ENCODE peak calls at places on chromosomes 7 and 10, in five cellular contexts. One of them, this sample, is unnamed.

GRCh38 chr10:35336921-35337741 is 822 bp downstream of the CCNY start:
- DNase-seq in PC-9: no peak
- DNase-seq in neural progenitor cell: peak; percentile 70
- DNase-seq in HCT116: no peak
- DNase-seq in IMR-90: no peak
- DNase-seq in this sample: peak; percentile 86

GRCh38 chr10:132884041-132884440 is 58.3 kb downstream of the CFAP46 start:
- DNase-seq in HCT116: no peak
- DNase-seq in neural progenitor cell: no peak
- DNase-seq in IMR-90: no peak
- DNase-seq in PC-9: no peak
- DNase-seq in this sample: peak; percentile 31

GRCh38 chr10:88491314-88491713 is 91.8 kb downstream of the RNLS start:
- DNase-seq in neural progenitor cell: no peak
- DNase-seq in HCT116: no peak
- DNase-seq in PC-9: no peak
- DNase-seq in IMR-90: no peak
- DNase-seq in this sample: no peak

GRCh38 chr7:55546826-55547225 is 25.5 kb downstream of the VOPP1 start:
- DNase-seq in PC-9: peak; percentile 100
- DNase-seq in neural progenitor cell: no peak
- DNase-seq in HCT116: peak; percentile 51
- DNase-seq in IMR-90: peak; percentile 79
- DNase-seq in this sample: peak; percentile 92

GRCh38 chr10:9786576-9786975 is 1231.1 kb upstream of the CELF2 start:
- DNase-seq in IMR-90: peak; percentile 77
- DNase-seq in neural progenitor cell: no peak
- DNase-seq in HCT116: no peak
- DNase-seq in PC-9: no peak
- DNase-seq in this sample: peak; percentile 46

GRCh38 chr10:76303682-76304316 is 872.4 kb downstream of the LRMDA start:
- DNase-seq in neural progenitor cell: peak; percentile 91
- DNase-seq in PC-9: no peak
- DNase-seq in HCT116: peak; percentile 28
- DNase-seq in IMR-90: peak; percentile 71
- DNase-seq in this sample: peak; percentile 74

GRCh38 chr7:54904130-54904529 is 114.7 kb upstream of the EGFR start:
- DNase-seq in PC-9: no peak
- DNase-seq in IMR-90: peak; percentile 97
- DNase-seq in HCT116: no peak
- DNase-seq in neural progenitor cell: no peak
- DNase-seq in this sample: peak; percentile 82

GRCh38 chr7:71308105-71308504 is 176.2 kb downstream of the GALNT17 start:
- DNase-seq in neural progenitor cell: peak; percentile 39
- DNase-seq in PC-9: no peak
- DNase-seq in HCT116: no peak
- DNase-seq in IMR-90: no peak
- DNase-seq in this sample: no peak

GRCh38 chr7:12674861-12675260 is 12.6 kb upstream of the ARL4A start:
- DNase-seq in neural progenitor cell: peak; percentile 41
- DNase-seq in PC-9: no peak
- DNase-seq in IMR-90: peak; percentile 61
- DNase-seq in HCT116: no peak
- DNase-seq in this sample: peak; percentile 47

GRCh38 chr7:44867073-44867990 is 18.0 kb downstream of the PURB start:
- DNase-seq in HCT116: peak; percentile 19
- DNase-seq in IMR-90: peak; percentile 91
- DNase-seq in neural progenitor cell: no peak
- DNase-seq in PC-9: peak; percentile 80
- DNase-seq in this sample: peak; percentile 93

GRCh38 chr7:34165927-34166550 is 260.7 kb downstream of the BMPER start:
- DNase-seq in PC-9: no peak
- DNase-seq in IMR-90: peak; percentile 60
- DNase-seq in HCT116: peak; percentile 7
- DNase-seq in neural progenitor cell: peak; percentile 40
- DNase-seq in this sample: no peak

GRCh38 chr7:159144756-159145543 is at the start of gene VIPR2:
- DNase-seq in IMR-90: no peak
- DNase-seq in neural progenitor cell: peak; percentile 57
- DNase-seq in HCT116: no peak
- DNase-seq in PC-9: no peak
- DNase-seq in this sample: no peak

GRCh38 chr7:66140924-66141323 is 26.3 kb downstream of the CRCP start:
- DNase-seq in neural progenitor cell: peak; percentile 51
- DNase-seq in IMR-90: peak; percentile 84
- DNase-seq in PC-9: no peak
- DNase-seq in HCT116: no peak
- DNase-seq in this sample: no peak

GRCh38 chr7:77649950-77650349 is 46.3 kb upstream of the RSBN1L start:
- DNase-seq in HCT116: no peak
- DNase-seq in PC-9: no peak
- DNase-seq in neural progenitor cell: no peak
- DNase-seq in IMR-90: peak; percentile 81
- DNase-seq in this sample: peak; percentile 80

GRCh38 chr10:6838118-6838517 is 258.0 kb upstream of the PRKCQ start:
- DNase-seq in neural progenitor cell: no peak
- DNase-seq in HCT116: no peak
- DNase-seq in IMR-90: no peak
- DNase-seq in PC-9: no peak
- DNase-seq in this sample: no peak

GRCh38 chr10:20956843-20957242 is 59.7 kb upstream of the NEBL start:
- DNase-seq in neural progenitor cell: no peak
- DNase-seq in IMR-90: no peak
- DNase-seq in PC-9: no peak
- DNase-seq in HCT116: no peak
- DNase-seq in this sample: no peak

GRCh38 chr7:101547022-101547915 is 81.8 kb downstream of the MYL10 start:
- DNase-seq in IMR-90: no peak
- DNase-seq in neural progenitor cell: no peak
- DNase-seq in PC-9: no peak
- DNase-seq in HCT116: no peak
- DNase-seq in this sample: peak; percentile 54

GRCh38 chr7:32539366-32539765 is 44.1 kb downstream of the AVL9 start:
- DNase-seq in IMR-90: no peak
- DNase-seq in neural progenitor cell: no peak
- DNase-seq in HCT116: no peak
- DNase-seq in PC-9: no peak
- DNase-seq in this sample: no peak

GRCh38 chr7:12764355-12765000 is 77.0 kb downstream of the ARL4A start:
- DNase-seq in IMR-90: peak; percentile 20
- DNase-seq in PC-9: no peak
- DNase-seq in HCT116: no peak
- DNase-seq in neural progenitor cell: peak; percentile 5
- DNase-seq in this sample: no peak

GRCh38 chr10:32054087-32054486 is 2.1 kb downstream of the KIF5B start:
- DNase-seq in neural progenitor cell: peak; percentile 43
- DNase-seq in HCT116: no peak
- DNase-seq in IMR-90: peak; percentile 87
- DNase-seq in PC-9: no peak
- DNase-seq in this sample: peak; percentile 72

GRCh38 chr7:75881436-75882095 is 2.7 kb downstream of the RHBDD2 start:
- DNase-seq in HCT116: no peak
- DNase-seq in neural progenitor cell: peak; percentile 78
- DNase-seq in PC-9: no peak
- DNase-seq in IMR-90: no peak
- DNase-seq in this sample: peak; percentile 32

GRCh38 chr7:116315293-116315692 is 105.0 kb downstream of the TES start:
- DNase-seq in HCT116: no peak
- DNase-seq in IMR-90: peak; percentile 68
- DNase-seq in PC-9: no peak
- DNase-seq in neural progenitor cell: peak; percentile 4
- DNase-seq in this sample: peak; percentile 54

GRCh38 chr10:130580975-130581374 is 444.8 kb downstream of the GLRX3 start:
- DNase-seq in IMR-90: no peak
- DNase-seq in PC-9: no peak
- DNase-seq in neural progenitor cell: no peak
- DNase-seq in HCT116: no peak
- DNase-seq in this sample: no peak

GRCh38 chr7:82264752-82265305 is 178.7 kb downstream of the CACNA2D1 start:
- DNase-seq in neural progenitor cell: no peak
- DNase-seq in PC-9: no peak
- DNase-seq in IMR-90: no peak
- DNase-seq in HCT116: no peak
- DNase-seq in this sample: no peak

GRCh38 chr7:28237368-28237767 is 56.8 kb upstream of the JAZF1 start:
- DNase-seq in PC-9: peak; percentile 26
- DNase-seq in IMR-90: no peak
- DNase-seq in HCT116: no peak
- DNase-seq in neural progenitor cell: no peak
- DNase-seq in this sample: peak; percentile 31

GRCh38 chr10:101121661-101122045 is 9.4 kb upstream of the TLX1 start:
- DNase-seq in neural progenitor cell: no peak
- DNase-seq in HCT116: no peak
- DNase-seq in PC-9: no peak
- DNase-seq in IMR-90: no peak
- DNase-seq in this sample: peak; percentile 76

GRCh38 chr7:54837761-54838539 is 78.9 kb upstream of the SEC61G start:
- DNase-seq in HCT116: no peak
- DNase-seq in PC-9: peak; percentile 72
- DNase-seq in IMR-90: no peak
- DNase-seq in neural progenitor cell: no peak
- DNase-seq in this sample: no peak

GRCh38 chr7:130909161-130909836 is 175.3 kb upstream of the KLF14 start:
- DNase-seq in HCT116: no peak
- DNase-seq in IMR-90: no peak
- DNase-seq in PC-9: no peak
- DNase-seq in neural progenitor cell: no peak
- DNase-seq in this sample: no peak

GRCh38 chr10:74824184-74825032 is 2.0 kb upstream of the KAT6B start:
- DNase-seq in HCT116: no peak
- DNase-seq in PC-9: no peak
- DNase-seq in IMR-90: no peak
- DNase-seq in neural progenitor cell: peak; percentile 34
- DNase-seq in this sample: no peak
- H2AFZ ChIP-seq in HCT116: no peak overlapping the region
- H2AFZ ChIP-seq in PC-9: peak overlapping the region; percentile 94
- H2AFZ ChIP-seq in IMR-90: peak overlapping the region; percentile 92
- H2AFZ ChIP-seq in neural progenitor cell: peak overlapping the region; percentile 52
- H2AFZ ChIP-seq in this sample: peak overlapping the region; percentile 95

DNA sequence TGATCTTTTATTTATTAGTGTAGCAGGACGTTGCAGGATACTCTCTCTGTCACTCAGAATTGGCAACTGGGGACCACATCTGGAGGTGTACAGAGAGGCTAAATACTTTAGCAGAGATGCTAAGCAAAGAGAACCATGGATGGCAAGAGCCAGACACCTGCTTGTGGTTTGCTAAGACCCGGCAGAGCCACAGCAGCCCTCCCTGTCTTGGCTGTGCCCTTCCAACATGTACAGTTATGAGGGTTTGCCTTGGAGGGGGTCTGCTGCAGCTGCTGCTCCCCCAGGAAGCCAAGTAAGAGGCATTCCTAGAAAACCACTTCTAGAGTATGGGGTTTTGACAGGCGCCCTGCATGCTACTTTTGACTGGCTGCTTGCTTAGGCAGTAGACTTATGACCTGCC is 5.1 kb downstream of the NPVF start:
- DNase-seq in PC-9: no peak
- DNase-seq in neural progenitor cell: no peak
- DNase-seq in IMR-90: no peak
- DNase-seq in HCT116: no peak
- DNase-seq in this sample: no peak
- H3K4me2 ChIP-seq in PC-9: no peak overlapping the region
- H3K4me2 ChIP-seq in neural progenitor cell: no peak overlapping the region
- H3K4me2 ChIP-seq in IMR-90: no peak overlapping the region
- H3K4me2 ChIP-seq in HCT116: no peak overlapping the region
- H3K4me2 ChIP-seq in this sample: no peak overlapping the region

GRCh38 chr7:157335256-157335655 is 1.5 kb upstream of the DNAJB6 start:
- DNase-seq in neural progenitor cell: no peak
- DNase-seq in IMR-90: no peak
- DNase-seq in HCT116: no peak
- DNase-seq in PC-9: no peak
- DNase-seq in this sample: no peak

GRCh38 chr7:157329447-157329846 is 7.4 kb upstream of the DNAJB6 start:
- DNase-seq in PC-9: no peak
- DNase-seq in IMR-90: no peak
- DNase-seq in HCT116: no peak
- DNase-seq in neural progenitor cell: no peak
- DNase-seq in this sample: no peak
- H2AFZ ChIP-seq in PC-9: no peak overlapping the region
- H2AFZ ChIP-seq in IMR-90: peak overlapping the region; percentile 81
- H2AFZ ChIP-seq in HCT116: no peak overlapping the region
- H2AFZ ChIP-seq in neural progenitor cell: no peak overlapping the region
- H2AFZ ChIP-seq in this sample: no peak overlapping the region

DNA sequence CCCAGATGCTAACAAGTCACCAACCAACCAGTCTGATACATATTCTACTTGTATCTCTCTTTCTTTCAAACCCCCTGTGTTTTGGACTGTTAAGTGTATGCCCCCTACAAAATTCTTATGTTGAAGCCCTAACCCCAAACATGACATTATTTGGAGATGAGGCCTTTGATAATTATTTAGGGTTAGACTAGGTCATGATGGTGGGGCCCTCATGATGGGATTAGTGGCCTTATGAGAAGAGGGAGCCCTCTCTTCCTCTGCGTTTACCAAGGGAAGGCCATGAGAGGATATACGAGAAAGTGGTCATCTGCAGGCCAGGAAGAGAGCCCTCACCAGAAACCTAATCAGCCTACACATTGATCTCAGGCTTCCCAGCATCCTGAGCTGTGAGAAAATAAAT is 2.5 kb downstream of the RAPGEF5 start:
- DNase-seq in HCT116: no peak
- DNase-seq in IMR-90: no peak
- DNase-seq in PC-9: no peak
- DNase-seq in neural progenitor cell: no peak
- DNase-seq in this sample: no peak
- H3K4me2 ChIP-seq in HCT116: no peak overlapping the region
- H3K4me2 ChIP-seq in IMR-90: no peak overlapping the region
- H3K4me2 ChIP-seq in PC-9: no peak overlapping the region
- H3K4me2 ChIP-seq in neural progenitor cell: no peak overlapping the region
- H3K4me2 ChIP-seq in this sample: no peak overlapping the region

GRCh38 chr7:24992314-24992713 is 12.3 kb upstream of the OSBPL3 start:
- DNase-seq in HCT116: no peak
- DNase-seq in IMR-90: no peak
- DNase-seq in PC-9: peak; percentile 21
- DNase-seq in neural progenitor cell: no peak
- DNase-seq in this sample: no peak

GRCh38 chr7:24991333-24991732 is 11.4 kb upstream of the OSBPL3 start:
- DNase-seq in IMR-90: no peak
- DNase-seq in HCT116: no peak
- DNase-seq in neural progenitor cell: no peak
- DNase-seq in PC-9: peak; percentile 18
- DNase-seq in this sample: no peak

DNA sequence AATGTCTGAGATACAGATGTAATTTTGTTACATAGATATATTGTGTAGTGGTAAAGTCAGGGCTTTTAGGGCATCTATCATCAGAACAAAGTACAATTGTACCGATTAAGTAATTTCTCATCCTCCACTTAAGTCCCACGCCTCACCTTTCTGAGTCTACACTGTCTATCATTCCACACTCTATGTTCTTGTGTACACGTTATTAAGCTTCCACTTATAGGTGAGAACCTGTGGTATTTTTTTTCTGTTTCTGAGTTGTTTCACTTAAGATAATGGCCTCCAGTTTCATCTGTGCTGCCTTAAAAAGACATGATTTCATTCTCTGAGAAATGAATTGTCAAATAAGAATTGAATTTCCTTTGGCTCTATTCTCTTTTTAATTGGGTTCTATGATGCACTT is 15.5 kb upstream of the OSBPL3 start:
- DNase-seq in IMR-90: no peak
- DNase-seq in PC-9: peak; percentile 19
- DNase-seq in neural progenitor cell: no peak
- DNase-seq in HCT116: no peak
- DNase-seq in this sample: no peak
- H2AFZ ChIP-seq in IMR-90: no peak overlapping the region
- H2AFZ ChIP-seq in PC-9: no peak overlapping the region
- H2AFZ ChIP-seq in neural progenitor cell: no peak overlapping the region
- H2AFZ ChIP-seq in HCT116: no peak overlapping the region
- H2AFZ ChIP-seq in this sample: no peak overlapping the region

GRCh38 chr7:1555813-1556540 is at the start of gene TMEM184A:
- DNase-seq in HCT116: peak; percentile 89
- DNase-seq in PC-9: peak; percentile 98
- DNase-seq in neural progenitor cell: peak; percentile 69
- DNase-seq in IMR-90: no peak
- DNase-seq in this sample: peak; percentile 91
- H3K4me2 ChIP-seq in HCT116: peak within 1 kb of the TSS; percentile 98
- H3K4me2 ChIP-seq in PC-9: peak within 1 kb of the TSS; percentile 94
- H3K4me2 ChIP-seq in neural progenitor cell: no peak within 1 kb of the TSS
- H3K4me2 ChIP-seq in IMR-90: peak within 1 kb of the TSS; percentile 56
- H3K4me2 ChIP-seq in this sample: peak within 1 kb of the TSS; percentile 74

This sample was measured in osteoblast.